ENCODE peak calls at places on chromosomes 3 and 15, in nine cellular contexts. M is endothelial cell of umbilical vein, T is epithelial cell of esophagus, J is choroid plexus epithelial cell, P is upper lobe of left lung, R is breast epithelium, L is AG09309, E is LNCaP clone FGC, N is cardiac fibroblast. K is an unnamed sample.

GRCh38 chr15:56817690-56818089 is 84.4 kb upstream of the ZNF280D start:
- DNase-seq in M (peak; percentile 37), T (no peak), J (no peak), P (no peak), R (no peak), L (no peak), E (no peak), N (no peak), K (no peak)

GRCh38 chr3:194404365-194405140 is 5.5 kb upstream of the GP5 start:
- DNase-seq in M (peak; percentile 69), T (peak; percentile 67), J (peak; percentile 81), P (no peak), R (no peak), L (no peak), E (peak; percentile 26), N (peak; percentile 71), K (peak; percentile 74)

GRCh38 chr3:114418107-114418506 is 124.3 kb downstream of the TIGIT start:
- DNase-seq in M (no peak), T (no peak), J (peak; percentile 55), P (no peak), R (no peak), L (no peak), E (no peak), N (no peak), K (no peak)

GRCh38 chr3:13069495-13069894 is 3.7 kb downstream of the IQSEC1 start:
- DNase-seq in M (no peak), T (no peak), J (no peak), P (no peak), R (no peak), L (no peak), E (no peak), N (no peak), K (no peak)

GRCh38 chr15:81296218-81296617 is 27.7 kb downstream of the STARD5 start:
- DNase-seq in M (no peak), T (no peak), J (no peak), P (no peak), R (no peak), L (no peak), E (no peak), N (no peak), K (no peak)

GRCh38 chr3:56868706-56869105 is 67.0 kb upstream of the ARHGEF3 start:
- DNase-seq in M (no peak), T (no peak), J (no peak), P (no peak), R (no peak), L (no peak), E (no peak), N (no peak), K (no peak)

GRCh38 chr3:132016061-132017041 is 18.5 kb downstream of the CPNE4 start:
- DNase-seq in M (no peak), T (peak; percentile 65), J (peak; percentile 23), P (no peak), R (no peak), L (no peak), E (no peak), N (no peak), K (no peak)

GRCh38 chr3:155093261-155093660 is 13.1 kb downstream of the MME start:
- DNase-seq in M (no peak), T (no peak), J (no peak), P (no peak), R (no peak), L (no peak), E (peak; percentile 94), N (no peak), K (no peak)

GRCh38 chr3:31704651-31705179 is 172.0 kb downstream of the STT3B start:
- DNase-seq in M (peak; percentile 80), T (peak; percentile 73), J (peak; percentile 44), P (peak; percentile 25), R (peak; percentile 75), L (peak; percentile 79), E (peak; percentile 53), N (no peak), K (peak; percentile 89)

GRCh38 chr3:165805834-165806561 is 31.2 kb downstream of the BCHE start:
- DNase-seq in M (no peak), T (no peak), J (no peak), P (no peak), R (no peak), L (no peak), E (no peak), N (no peak), K (peak; percentile 3)

GRCh38 chr3:69761896-69762789 is 22.9 kb downstream of the MITF start:
- DNase-seq in M (no peak), T (peak; percentile 71), J (peak; percentile 94), P (no peak), R (no peak), L (peak; percentile 83), E (no peak), N (peak; percentile 57), K (peak; percentile 94)

DNA sequence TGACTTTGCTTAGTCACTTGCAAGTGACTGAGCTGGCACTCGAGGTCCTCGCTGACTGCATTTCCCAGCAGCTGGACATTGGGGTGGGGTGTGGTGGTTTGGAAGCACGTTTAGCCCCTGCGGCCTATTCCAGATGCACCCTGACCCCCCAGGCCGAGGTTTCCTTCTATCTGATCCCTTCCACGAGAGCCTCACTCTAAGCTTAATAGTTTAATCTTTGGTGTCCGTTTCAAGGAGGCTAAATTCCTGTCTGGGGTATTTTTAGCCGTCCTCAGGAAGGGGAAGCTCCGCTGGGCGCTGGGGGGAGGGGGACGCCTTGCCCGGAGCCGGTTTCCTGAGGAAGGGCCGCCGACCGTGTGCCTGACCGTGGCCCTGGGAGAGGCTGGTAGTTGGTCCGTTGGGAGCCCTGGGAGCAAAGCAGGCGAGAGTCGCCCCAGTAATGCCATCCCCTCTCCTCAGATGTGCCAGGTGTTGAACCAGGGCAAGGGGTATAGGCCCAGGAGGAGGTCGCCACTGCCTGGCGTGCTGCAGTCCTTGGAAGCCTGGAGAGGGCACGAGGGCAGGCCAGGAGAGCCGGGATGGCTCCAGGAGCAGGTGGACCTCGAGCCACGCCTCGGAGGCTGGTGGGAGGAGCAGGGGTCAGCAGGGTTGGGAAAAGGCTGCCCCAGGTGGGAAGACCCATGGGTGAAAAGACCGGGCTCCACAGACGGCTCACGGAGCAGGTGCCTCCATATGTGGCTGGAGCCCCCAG is 37.2 kb downstream of the IDH2 start:
- DNase-seq in M (peak; percentile 71), T (no peak), J (no peak), P (peak; percentile 87), R (no peak), L (no peak), E (no peak), N (no peak), K (no peak)
- H3K4me3 ChIP-seq in M (peak overlapping the region; percentile 2), T (no peak overlapping the region), J (no peak overlapping the region), P (peak overlapping the region; percentile 19), R (no peak overlapping the region), L (no peak overlapping the region), E (no peak overlapping the region), N (no peak overlapping the region), K (no peak overlapping the region)

DNA sequence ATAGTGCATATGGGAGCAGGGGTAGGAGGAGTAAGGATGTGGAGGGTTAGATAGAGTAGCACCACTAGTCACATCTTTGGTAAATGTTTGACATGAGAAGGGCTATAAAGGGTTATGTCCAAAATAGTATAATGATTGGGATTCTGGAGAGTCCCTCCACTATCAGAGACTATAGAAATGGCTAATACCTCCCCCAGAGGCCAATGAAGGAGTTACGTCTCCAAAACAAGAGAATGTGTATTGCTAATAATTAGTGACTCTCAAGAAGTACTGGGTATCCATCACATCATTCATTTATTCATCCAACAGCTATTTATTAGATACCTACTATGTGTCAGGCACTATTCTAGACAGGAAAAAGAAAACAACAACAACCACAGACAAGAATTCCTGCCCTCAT is 203.7 kb upstream of the UMPS start:
- DNase-seq in M (no peak), T (no peak), J (peak; percentile 3), P (no peak), R (no peak), L (no peak), E (no peak), N (no peak), K (no peak)
- TF ChIP-seq CTCF in M (peak; percentile 20), T (no peak), J (peak; percentile 19), P (no peak), R (no peak), L (no peak), E (no peak), N (peak; percentile 26), K (peak; percentile 27)

DNA sequence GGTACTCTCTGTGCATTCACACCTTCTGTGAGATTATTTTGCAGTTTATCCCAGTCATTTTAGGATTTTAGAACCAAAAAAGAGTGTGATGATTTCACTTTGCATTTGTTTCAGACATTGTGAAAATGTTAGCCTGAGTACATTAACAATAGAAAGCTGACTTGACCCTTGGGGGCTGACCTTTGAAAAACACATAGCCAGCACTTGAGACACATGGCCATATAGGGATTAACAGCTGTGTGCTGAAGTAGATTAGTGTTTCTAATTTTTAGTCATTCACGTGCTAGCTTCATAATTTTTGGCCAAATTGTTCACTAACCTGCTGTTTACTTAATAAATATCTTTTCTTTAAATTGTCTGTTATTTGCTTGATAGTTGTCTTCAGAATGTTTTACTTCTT is 3.5 kb downstream of the FEM1B start:
- DNase-seq in M (peak; percentile 33), T (no peak), J (no peak), P (no peak), R (no peak), L (no peak), E (no peak), N (no peak), K (no peak)
- H3K4me3 ChIP-seq in M (peak overlapping the region; percentile 68), T (peak overlapping the region; percentile 83), J (peak overlapping the region; percentile 94), P (peak overlapping the region; percentile 69), R (peak overlapping the region; percentile 70), L (no peak overlapping the region), E (no peak overlapping the region), N (peak overlapping the region; percentile 8), K (peak overlapping the region; percentile 92)

GRCh38 chr3:8537440-8537839 is 35.8 kb downstream of the LMCD1 start:
- DNase-seq in M (no peak), T (no peak), J (no peak), P (no peak), R (no peak), L (no peak), E (no peak), N (no peak), K (no peak)

GRCh38 chr3:8536106-8537052 is 34.8 kb downstream of the LMCD1 start:
- DNase-seq in M (no peak), T (no peak), J (peak; percentile 83), P (no peak), R (no peak), L (no peak), E (no peak), N (peak; percentile 70), K (peak; percentile 62)

GRCh38 chr3:8529738-8530525 is 28.3 kb downstream of the LMCD1 start:
- DNase-seq in M (peak; percentile 36), T (peak; percentile 21), J (no peak), P (no peak), R (no peak), L (no peak), E (no peak), N (no peak), K (peak; percentile 53)

GRCh38 chr3:8529197-8529637 is 27.6 kb downstream of the LMCD1 start:
- DNase-seq in M (peak; percentile 61), T (no peak), J (peak; percentile 56), P (no peak), R (no peak), L (no peak), E (no peak), N (peak; percentile 87), K (peak; percentile 84)

GRCh38 chr3:8532251-8532831 is 30.7 kb downstream of the LMCD1 start:
- DNase-seq in M (no peak), T (peak; percentile 19), J (peak; percentile 73), P (no peak), R (no peak), L (no peak), E (no peak), N (no peak), K (peak; percentile 77)
- TF ChIP-seq CTCF in M (no peak), T (no peak), J (no peak), P (no peak), R (no peak), L (no peak), E (no peak), N (no peak), K (no peak)

GRCh38 chr15:52569244-52569585 is 385 bp upstream of the ARPP19 start:
- DNase-seq in M (no peak), T (no peak), J (no peak), P (no peak), R (no peak), L (no peak), E (no peak), N (no peak), K (no peak)
- H3K4me3 ChIP-seq in M (peak overlapping the region; percentile 79), T (peak overlapping the region; percentile 84), J (peak overlapping the region; percentile 89), P (peak overlapping the region; percentile 81), R (peak overlapping the region; percentile 67), L (peak overlapping the region; percentile 81), E (peak overlapping the region; percentile 62), N (peak overlapping the region; percentile 67), K (peak overlapping the region; percentile 71)